ENCODE peak calls at places on chromosomes 4 and X, in nine cellular contexts. S is A549, J is stomach, P is HepG2, M is K562, L is ovary, D is sigmoid colon, V is tibial nerve, T is suprapubic skin. W is an unnamed sample.

GRCh38 chrX:103063191-103063845 is 653 bp downstream of the BEX1 start:
- DNase-seq in S (no peak), J (no peak), P (peak), M (peak), L (peak), D (no peak), V (no peak), T (no peak), W (no peak)

GRCh38 chrX:111812889-111813563 is 63.0 kb upstream of the TRPC5OS start:
- DNase-seq in S (no peak), J (no peak), P (no peak), M (no peak), L (no peak), D (no peak), V (no peak), T (no peak), W (no peak)

GRCh38 chr4:84254537-84254936 is 244.6 kb downstream of the NKX6-1 start:
- DNase-seq in S (no peak), J (no peak), P (no peak), M (no peak), L (no peak), D (no peak), V (no peak), T (no peak), W (no peak)

GRCh38 chr4:136007991-136008390 is 1524.3 kb downstream of the PCDH18 start:
- DNase-seq in S (no peak), J (no peak), P (no peak), M (no peak), L (no peak), D (no peak), V (no peak), T (no peak), W (no peak)

GRCh38 chr4:76182463-76182862 is 31.2 kb downstream of the SCARB2 start:
- DNase-seq in S (no peak), J (no peak), P (no peak), M (no peak), L (no peak), D (no peak), V (no peak), T (no peak), W (no peak)

GRCh38 chrX:94123062-94123461 is 449.1 kb downstream of the FAM133A start:
- DNase-seq in S (no peak), J (no peak), P (no peak), M (no peak), L (no peak), D (no peak), V (no peak), T (no peak), W (no peak)

GRCh38 chr4:163755013-163755412 is 260.5 kb downstream of the TMA16 start:
- DNase-seq in S (no peak), J (no peak), P (no peak), M (no peak), L (no peak), D (no peak), V (no peak), T (no peak), W (no peak)

GRCh38 chr4:77931452-77932135 is 69.0 kb downstream of the MRPL1 start:
- DNase-seq in S (no peak), J (no peak), P (no peak), M (no peak), L (no peak), D (no peak), V (no peak), T (no peak), W (no peak)

GRCh38 chr4:75289843-75290616 is 224.2 kb downstream of the RCHY1 start:
- DNase-seq in S (no peak), J (peak), P (peak), M (no peak), L (no peak), D (no peak), V (no peak), T (no peak), W (peak)

GRCh38 chr4:110977554-110977953 is 354.7 kb upstream of the PITX2 start:
- DNase-seq in S (no peak), J (no peak), P (no peak), M (no peak), L (no peak), D (no peak), V (no peak), T (no peak), W (no peak)

GRCh38 chr4:105361021-105361420 is 112.8 kb downstream of the PPA2 start:
- DNase-seq in S (no peak), J (no peak), P (no peak), M (no peak), L (no peak), D (no peak), V (no peak), T (no peak), W (no peak)

GRCh38 chrX:106894978-106895452 is 8.1 kb downstream of the RIPPLY1 start:
- DNase-seq in S (peak), J (no peak), P (peak), M (no peak), L (no peak), D (no peak), V (no peak), T (no peak), W (no peak)

GRCh38 chrX:150227873-150228272 is 135.2 kb upstream of the MAMLD1 start:
- DNase-seq in S (no peak), J (no peak), P (no peak), M (no peak), L (no peak), D (no peak), V (no peak), T (no peak), W (no peak)

GRCh38 chr4:101282076-101282844 is 65.1 kb downstream of the PPP3CA start:
- DNase-seq in S (no peak), J (peak), P (no peak), M (no peak), L (no peak), D (no peak), V (no peak), T (no peak), W (no peak)

GRCh38 chr4:113899260-113900177 is 79.9 kb downstream of the ARSJ start:
- DNase-seq in S (no peak), J (no peak), P (no peak), M (no peak), L (no peak), D (no peak), V (no peak), T (no peak), W (peak)

GRCh38 chr4:148007303-148007702 is 275.4 kb downstream of the ARHGAP10 start:
- DNase-seq in S (peak), J (no peak), P (no peak), M (peak), L (peak), D (peak), V (no peak), T (no peak), W (no peak)

GRCh38 chr4:87017580-87018061 is 82.8 kb downstream of the AFF1 start:
- DNase-seq in S (no peak), J (no peak), P (no peak), M (peak), L (no peak), D (no peak), V (no peak), T (no peak), W (no peak)

GRCh38 chr4:38914859-38915258 is 47.3 kb downstream of the FAM114A1 start:
- DNase-seq in S (no peak), J (no peak), P (no peak), M (no peak), L (no peak), D (no peak), V (no peak), T (no peak), W (no peak)

GRCh38 chr4:75985116-75985515 is 5.6 kb downstream of the SDAD1 start:
- DNase-seq in S (no peak), J (no peak), P (no peak), M (no peak), L (no peak), D (no peak), V (no peak), T (no peak), W (no peak)

GRCh38 chrX:152861116-152861515 is 30.3 kb downstream of the NSDHL start:
- DNase-seq in S (no peak), J (no peak), P (no peak), M (no peak), L (no peak), D (no peak), V (no peak), T (no peak), W (no peak)

GRCh38 chrX:111411591-111412371 is at the start of gene DCX:
- DNase-seq in S (no peak), J (no peak), P (no peak), M (no peak), L (no peak), D (no peak), V (no peak), T (no peak), W (no peak)

GRCh38 chr4:184313710-184314659 is 96.3 kb upstream of the ENPP6 start:
- DNase-seq in S (no peak), J (no peak), P (no peak), M (no peak), L (no peak), D (no peak), V (peak), T (no peak), W (peak)

GRCh38 chrX:54509401-54509800 is 13.4 kb upstream of the FGD1 start:
- DNase-seq in S (no peak), J (no peak), P (no peak), M (no peak), L (no peak), D (no peak), V (no peak), T (no peak), W (no peak)
- TF ChIP-seq EP300 in S (no peak), J (no peak), P (no peak), M (no peak), L (no peak), D (no peak), V (no peak), T (no peak), W (no peak)

GRCh38 chr4:126895988-126896570 is 736.7 kb upstream of the INTU start:
- DNase-seq in S (no peak), J (no peak), P (no peak), M (no peak), L (no peak), D (no peak), V (no peak), T (no peak), W (no peak)
- H3K27ac ChIP-seq in S (no peak), J (no peak), P (no peak), M (no peak), L (no peak), D (no peak), V (no peak), T (no peak), W (no peak)

GRCh38 chrX:65596270-65596669 is 61.7 kb upstream of the LAS1L start:
- DNase-seq in S (no peak), J (no peak), P (no peak), M (peak), L (peak), D (no peak), V (no peak), T (no peak), W (peak)
- H3K4me3 ChIP-seq in S (no peak), J (no peak), P (no peak), M (no peak), L (no peak), D (no peak), V (no peak), T (no peak), W (no peak)

DNA sequence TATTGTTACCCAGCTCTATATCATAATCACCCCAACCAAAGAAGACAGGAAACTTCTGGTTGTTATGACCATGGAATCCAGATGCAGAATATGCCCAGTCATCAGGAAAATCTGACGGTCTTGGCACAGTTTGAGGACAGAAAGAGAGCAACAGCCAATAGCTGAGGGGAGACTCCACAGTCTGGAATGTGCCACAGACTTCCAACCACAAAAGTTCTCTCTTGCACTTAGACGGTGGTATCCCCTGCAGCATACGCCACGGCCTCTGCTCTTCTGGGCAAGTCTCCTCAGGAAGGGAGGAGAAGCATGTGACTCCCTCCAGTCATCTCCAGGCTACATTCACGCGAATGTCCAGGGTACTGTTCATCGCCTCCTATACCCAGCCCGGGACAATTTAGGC is 18.4 kb downstream of the ZNF827 start:
- DNase-seq in S (no peak), J (no peak), P (no peak), M (no peak), L (no peak), D (no peak), V (no peak), T (no peak), W (no peak)
- TF ChIP-seq EP300 in S (no peak), J (no peak), P (no peak), M (no peak), L (no peak), D (no peak), V (no peak), T (no peak), W (no peak)